ENCODE peak calls at places on chromosomes 11 and 22, in nine cellular contexts. One of them, this sample, is unnamed. For H3K27me3, the result is how much of the 10 kb centered on the place peaks cover.

GRCh38 chr11:62552931-62553838 is 6.6 kb upstream of the AHNAK start:
- DNase-seq in fibroblast of lung: peak
- DNase-seq in colonic mucosa: peak
- DNase-seq in kidney epithelial cell: peak
- DNase-seq in neural progenitor cell: peak
- DNase-seq in Panc1: peak
- DNase-seq in ascending aorta: peak
- DNase-seq in testis: peak
- DNase-seq in CD4-positive, alpha-beta T cell: peak
- DNase-seq in this sample: no peak

GRCh38 chr11:107827041-107827440 is 31.5 kb downstream of the SLC35F2 start:
- DNase-seq in fibroblast of lung: no peak
- DNase-seq in colonic mucosa: no peak
- DNase-seq in kidney epithelial cell: no peak
- DNase-seq in neural progenitor cell: no peak
- DNase-seq in Panc1: no peak
- DNase-seq in ascending aorta: no peak
- DNase-seq in testis: no peak
- DNase-seq in CD4-positive, alpha-beta T cell: no peak
- DNase-seq in this sample: no peak

GRCh38 chr22:28647216-28647615 is 32.4 kb downstream of the TTC28 start:
- DNase-seq in fibroblast of lung: no peak
- DNase-seq in colonic mucosa: no peak
- DNase-seq in kidney epithelial cell: no peak
- DNase-seq in neural progenitor cell: no peak
- DNase-seq in Panc1: no peak
- DNase-seq in ascending aorta: no peak
- DNase-seq in testis: no peak
- DNase-seq in CD4-positive, alpha-beta T cell: no peak
- DNase-seq in this sample: no peak

GRCh38 chr22:34975721-34976120 is 90.2 kb upstream of the ISX start:
- DNase-seq in fibroblast of lung: no peak
- DNase-seq in colonic mucosa: no peak
- DNase-seq in kidney epithelial cell: no peak
- DNase-seq in neural progenitor cell: peak
- DNase-seq in Panc1: no peak
- DNase-seq in ascending aorta: no peak
- DNase-seq in testis: no peak
- DNase-seq in CD4-positive, alpha-beta T cell: no peak
- DNase-seq in this sample: no peak

GRCh38 chr11:122757201-122757600 is 81.1 kb upstream of the CRTAM start:
- DNase-seq in fibroblast of lung: no peak
- DNase-seq in colonic mucosa: no peak
- DNase-seq in kidney epithelial cell: no peak
- DNase-seq in neural progenitor cell: no peak
- DNase-seq in Panc1: no peak
- DNase-seq in ascending aorta: no peak
- DNase-seq in testis: no peak
- DNase-seq in CD4-positive, alpha-beta T cell: no peak
- DNase-seq in this sample: no peak

GRCh38 chr22:30354644-30355043 is 2.0 kb downstream of the SF3A1 start:
- DNase-seq in fibroblast of lung: no peak
- DNase-seq in colonic mucosa: no peak
- DNase-seq in kidney epithelial cell: no peak
- DNase-seq in neural progenitor cell: no peak
- DNase-seq in Panc1: no peak
- DNase-seq in ascending aorta: no peak
- DNase-seq in testis: no peak
- DNase-seq in CD4-positive, alpha-beta T cell: no peak
- DNase-seq in this sample: no peak

GRCh38 chr11:5831196-5831829 is 10.4 kb downstream of the OR52E6 start:
- DNase-seq in fibroblast of lung: no peak
- DNase-seq in colonic mucosa: no peak
- DNase-seq in kidney epithelial cell: no peak
- DNase-seq in neural progenitor cell: peak
- DNase-seq in Panc1: no peak
- DNase-seq in ascending aorta: no peak
- DNase-seq in testis: no peak
- DNase-seq in CD4-positive, alpha-beta T cell: no peak
- DNase-seq in this sample: no peak

GRCh38 chr22:28826921-28827320 is 26.6 kb upstream of the XBP1 start:
- DNase-seq in fibroblast of lung: no peak
- DNase-seq in colonic mucosa: no peak
- DNase-seq in kidney epithelial cell: no peak
- DNase-seq in neural progenitor cell: no peak
- DNase-seq in Panc1: no peak
- DNase-seq in ascending aorta: no peak
- DNase-seq in testis: no peak
- DNase-seq in CD4-positive, alpha-beta T cell: no peak
- DNase-seq in this sample: no peak

GRCh38 chr11:112348480-112349029 is 87.9 kb upstream of the PLET1 start:
- DNase-seq in fibroblast of lung: no peak
- DNase-seq in colonic mucosa: no peak
- DNase-seq in kidney epithelial cell: no peak
- DNase-seq in neural progenitor cell: no peak
- DNase-seq in Panc1: no peak
- DNase-seq in ascending aorta: no peak
- DNase-seq in testis: no peak
- DNase-seq in CD4-positive, alpha-beta T cell: no peak
- DNase-seq in this sample: no peak

GRCh38 chr22:42662114-42663021 is 13.2 kb upstream of the CYB5R3 start:
- DNase-seq in fibroblast of lung: peak
- DNase-seq in colonic mucosa: peak
- DNase-seq in kidney epithelial cell: no peak
- DNase-seq in neural progenitor cell: peak
- DNase-seq in Panc1: no peak
- DNase-seq in ascending aorta: peak
- DNase-seq in testis: peak
- DNase-seq in CD4-positive, alpha-beta T cell: peak
- DNase-seq in this sample: peak

GRCh38 chr22:33438273-33438672 is 380.1 kb upstream of the SYN3 start:
- DNase-seq in fibroblast of lung: peak
- DNase-seq in colonic mucosa: no peak
- DNase-seq in kidney epithelial cell: peak
- DNase-seq in neural progenitor cell: no peak
- DNase-seq in Panc1: peak
- DNase-seq in ascending aorta: no peak
- DNase-seq in testis: no peak
- DNase-seq in CD4-positive, alpha-beta T cell: no peak
- DNase-seq in this sample: peak

GRCh38 chr11:114059278-114059983 is at the start of gene ZBTB16:
- DNase-seq in fibroblast of lung: peak
- DNase-seq in colonic mucosa: peak
- DNase-seq in kidney epithelial cell: no peak
- DNase-seq in neural progenitor cell: peak
- DNase-seq in Panc1: no peak
- DNase-seq in ascending aorta: peak
- DNase-seq in testis: peak
- DNase-seq in CD4-positive, alpha-beta T cell: peak
- DNase-seq in this sample: peak

GRCh38 chr11:67504023-67504949 is 877 bp downstream of the PITPNM1 start:
- DNase-seq in fibroblast of lung: peak
- DNase-seq in colonic mucosa: no peak
- DNase-seq in kidney epithelial cell: no peak
- DNase-seq in neural progenitor cell: peak
- DNase-seq in Panc1: no peak
- DNase-seq in ascending aorta: no peak
- DNase-seq in testis: no peak
- DNase-seq in CD4-positive, alpha-beta T cell: no peak
- DNase-seq in this sample: no peak

GRCh38 chr11:11988099-11988651 is 20.3 kb downstream of the DKK3 start:
- DNase-seq in fibroblast of lung: peak
- DNase-seq in colonic mucosa: no peak
- DNase-seq in kidney epithelial cell: no peak
- DNase-seq in neural progenitor cell: no peak
- DNase-seq in Panc1: no peak
- DNase-seq in ascending aorta: peak
- DNase-seq in testis: no peak
- DNase-seq in CD4-positive, alpha-beta T cell: no peak
- DNase-seq in this sample: no peak

GRCh38 chr11:9029477-9029876 is 25.7 kb upstream of the NRIP3 start:
- DNase-seq in fibroblast of lung: no peak
- DNase-seq in colonic mucosa: no peak
- DNase-seq in kidney epithelial cell: no peak
- DNase-seq in neural progenitor cell: no peak
- DNase-seq in Panc1: no peak
- DNase-seq in ascending aorta: no peak
- DNase-seq in testis: no peak
- DNase-seq in CD4-positive, alpha-beta T cell: no peak
- DNase-seq in this sample: no peak

GRCh38 chr11:9028591-9028990 is 24.8 kb upstream of the NRIP3 start:
- DNase-seq in fibroblast of lung: no peak
- DNase-seq in colonic mucosa: no peak
- DNase-seq in kidney epithelial cell: no peak
- DNase-seq in neural progenitor cell: no peak
- DNase-seq in Panc1: no peak
- DNase-seq in ascending aorta: no peak
- DNase-seq in testis: no peak
- DNase-seq in CD4-positive, alpha-beta T cell: no peak
- DNase-seq in this sample: no peak

GRCh38 chr11:9020881-9021280 is 17.1 kb upstream of the NRIP3 start:
- DNase-seq in fibroblast of lung: no peak
- DNase-seq in colonic mucosa: no peak
- DNase-seq in kidney epithelial cell: no peak
- DNase-seq in neural progenitor cell: no peak
- DNase-seq in Panc1: no peak
- DNase-seq in ascending aorta: no peak
- DNase-seq in testis: no peak
- DNase-seq in CD4-positive, alpha-beta T cell: no peak
- DNase-seq in this sample: no peak

GRCh38 chr11:9030601-9031000 is 26.8 kb upstream of the NRIP3 start:
- DNase-seq in fibroblast of lung: no peak
- DNase-seq in colonic mucosa: no peak
- DNase-seq in kidney epithelial cell: no peak
- DNase-seq in neural progenitor cell: no peak
- DNase-seq in Panc1: no peak
- DNase-seq in ascending aorta: no peak
- DNase-seq in testis: no peak
- DNase-seq in CD4-positive, alpha-beta T cell: no peak
- DNase-seq in this sample: no peak

GRCh38 chr11:9025101-9025850 is 21.5 kb upstream of the NRIP3 start:
- DNase-seq in fibroblast of lung: no peak
- DNase-seq in colonic mucosa: no peak
- DNase-seq in kidney epithelial cell: no peak
- DNase-seq in neural progenitor cell: no peak
- DNase-seq in Panc1: no peak
- DNase-seq in ascending aorta: no peak
- DNase-seq in testis: no peak
- DNase-seq in CD4-positive, alpha-beta T cell: no peak
- DNase-seq in this sample: no peak
- TF ChIP-seq CTCF in fibroblast of lung: no peak
- TF ChIP-seq CTCF in colonic mucosa: no peak
- TF ChIP-seq CTCF in kidney epithelial cell: no peak
- TF ChIP-seq CTCF in neural progenitor cell: no peak
- TF ChIP-seq CTCF in Panc1: no peak
- TF ChIP-seq CTCF in ascending aorta: no peak
- TF ChIP-seq CTCF in testis: no peak
- TF ChIP-seq CTCF in CD4-positive, alpha-beta T cell: no peak
- TF ChIP-seq CTCF in this sample: no peak

DNA sequence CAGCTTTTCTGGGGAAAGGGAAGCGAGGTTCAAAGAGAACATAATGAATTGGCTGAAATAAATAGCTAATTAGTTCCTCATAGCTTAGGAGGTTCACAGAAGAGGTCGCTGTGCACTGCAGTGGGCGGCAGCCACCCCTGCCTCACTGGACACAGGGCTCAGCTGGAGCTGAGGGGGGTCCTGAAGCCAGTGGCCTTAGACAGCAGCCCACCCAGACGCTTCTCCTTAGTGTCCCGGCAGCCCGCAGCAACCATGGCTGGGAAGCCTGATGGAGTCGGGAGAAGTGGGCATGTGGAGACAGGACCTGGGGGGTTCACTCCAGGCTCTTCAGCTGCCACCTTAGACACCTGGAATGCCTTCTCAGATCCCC is 75.4 kb downstream of the TRIM29 start:
- DNase-seq in fibroblast of lung: no peak
- DNase-seq in colonic mucosa: no peak
- DNase-seq in kidney epithelial cell: no peak
- DNase-seq in neural progenitor cell: no peak
- DNase-seq in Panc1: no peak
- DNase-seq in ascending aorta: peak
- DNase-seq in testis: no peak
- DNase-seq in CD4-positive, alpha-beta T cell: no peak
- DNase-seq in this sample: no peak
- H3K27me3 ChIP-seq in fibroblast of lung: under half
- H3K27me3 ChIP-seq in colonic mucosa: under half
- H3K27me3 ChIP-seq in kidney epithelial cell: under half
- H3K27me3 ChIP-seq in neural progenitor cell: under half
- H3K27me3 ChIP-seq in Panc1: under half
- H3K27me3 ChIP-seq in ascending aorta: under half
- H3K27me3 ChIP-seq in testis: under half
- H3K27me3 ChIP-seq in CD4-positive, alpha-beta T cell: under half
- H3K27me3 ChIP-seq in this sample: under half

DNA sequence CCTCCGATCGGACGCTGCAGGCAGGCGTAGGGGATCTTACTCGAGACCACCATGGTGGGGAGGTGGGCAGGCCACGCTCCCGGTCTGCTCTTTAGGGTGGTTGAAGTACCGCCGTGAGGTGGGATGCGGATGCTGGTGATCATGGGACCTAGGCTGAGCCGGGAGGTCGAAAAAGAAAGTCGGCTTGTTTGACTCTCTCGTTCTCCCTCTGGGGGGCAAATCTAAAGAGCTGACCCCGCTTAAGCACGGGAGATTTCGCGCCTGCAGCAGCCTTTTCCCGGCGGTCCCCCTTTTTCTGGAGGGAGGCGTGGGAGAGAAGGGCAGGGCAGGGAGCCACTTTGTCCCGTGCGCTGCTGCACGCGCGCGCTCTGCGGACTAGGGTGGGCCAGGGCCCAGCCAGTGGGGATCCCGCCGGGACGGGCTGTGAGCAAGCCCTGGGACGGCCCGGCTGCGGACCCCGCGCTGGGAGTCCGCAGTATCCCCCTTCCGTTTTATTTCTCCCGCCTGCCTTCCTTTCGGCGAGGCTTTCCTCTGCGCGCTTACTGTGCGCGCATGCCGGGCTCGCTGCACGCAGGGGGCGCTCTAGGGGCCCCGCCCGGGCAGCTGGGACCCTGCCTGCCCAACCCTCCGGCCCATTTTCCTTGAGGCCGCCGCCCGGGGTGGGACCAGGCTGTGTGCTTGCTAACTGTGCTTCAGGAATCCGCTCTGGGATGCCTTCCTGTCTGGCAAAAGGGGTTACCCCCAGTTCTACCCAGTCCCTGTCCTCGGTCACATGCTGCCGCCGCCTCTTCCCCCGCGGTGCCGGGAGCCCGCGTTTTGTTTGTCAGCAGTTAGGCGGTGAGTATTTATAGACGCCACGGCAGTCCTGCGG is 81.0 kb downstream of the PRR5L start:
- DNase-seq in fibroblast of lung: no peak
- DNase-seq in colonic mucosa: peak
- DNase-seq in kidney epithelial cell: no peak
- DNase-seq in neural progenitor cell: peak
- DNase-seq in Panc1: no peak
- DNase-seq in ascending aorta: peak
- DNase-seq in testis: peak
- DNase-seq in CD4-positive, alpha-beta T cell: peak
- DNase-seq in this sample: peak
- TF ChIP-seq CTCF in fibroblast of lung: peak
- TF ChIP-seq CTCF in colonic mucosa: peak
- TF ChIP-seq CTCF in kidney epithelial cell: peak
- TF ChIP-seq CTCF in neural progenitor cell: peak
- TF ChIP-seq CTCF in Panc1: peak
- TF ChIP-seq CTCF in ascending aorta: peak
- TF ChIP-seq CTCF in testis: peak
- TF ChIP-seq CTCF in CD4-positive, alpha-beta T cell: peak
- TF ChIP-seq CTCF in this sample: peak

GRCh38 chr22:36701166-36701713 is 2.3 kb downstream of the CACNG2 start:
- DNase-seq in fibroblast of lung: no peak
- DNase-seq in colonic mucosa: no peak
- DNase-seq in kidney epithelial cell: no peak
- DNase-seq in neural progenitor cell: no peak
- DNase-seq in Panc1: no peak
- DNase-seq in ascending aorta: no peak
- DNase-seq in testis: no peak
- DNase-seq in CD4-positive, alpha-beta T cell: no peak
- DNase-seq in this sample: peak
- H3K27me3 ChIP-seq in fibroblast of lung: under half
- H3K27me3 ChIP-seq in colonic mucosa: under half
- H3K27me3 ChIP-seq in kidney epithelial cell: under half
- H3K27me3 ChIP-seq in neural progenitor cell: half or more
- H3K27me3 ChIP-seq in Panc1: under half
- H3K27me3 ChIP-seq in ascending aorta: under half
- H3K27me3 ChIP-seq in testis: under half
- H3K27me3 ChIP-seq in CD4-positive, alpha-beta T cell: half or more
- H3K27me3 ChIP-seq in this sample: under half

This sample was measured in dorsolateral prefrontal cortex.